ENCODE peak calls at places on chromosomes 13 and 19, in five cellular contexts. One of them, this sample, is unnamed.

GRCh38 chr13:48258002-48258401 is 25.0 kb downstream of the ITM2B start:
- DNase-seq in psoas muscle: no peak
- DNase-seq in substantia nigra: no peak
- DNase-seq in CD4-positive, alpha-beta T cell: no peak
- DNase-seq in cardiac muscle cell: no peak
- DNase-seq in this sample: no peak

GRCh38 chr13:57632276-57633140 is 964 bp downstream of the PCDH17 start:
- DNase-seq in psoas muscle: peak
- DNase-seq in substantia nigra: peak
- DNase-seq in CD4-positive, alpha-beta T cell: no peak
- DNase-seq in cardiac muscle cell: peak
- DNase-seq in this sample: peak

GRCh38 chr19:41957838-41958366 is 1.2 kb downstream of the RABAC1 start:
- DNase-seq in psoas muscle: peak
- DNase-seq in substantia nigra: peak
- DNase-seq in CD4-positive, alpha-beta T cell: no peak
- DNase-seq in cardiac muscle cell: peak
- DNase-seq in this sample: no peak

GRCh38 chr13:97653741-97654140 is 219.8 kb downstream of the RAP2A start:
- DNase-seq in psoas muscle: no peak
- DNase-seq in substantia nigra: no peak
- DNase-seq in CD4-positive, alpha-beta T cell: no peak
- DNase-seq in cardiac muscle cell: no peak
- DNase-seq in this sample: no peak

GRCh38 chr13:51502206-51502651 is 49.4 kb upstream of the INTS6 start:
- DNase-seq in psoas muscle: no peak
- DNase-seq in substantia nigra: no peak
- DNase-seq in CD4-positive, alpha-beta T cell: no peak
- DNase-seq in cardiac muscle cell: no peak
- DNase-seq in this sample: no peak

GRCh38 chr13:50805805-50806204 is 37.7 kb downstream of the DLEU7 start:
- DNase-seq in psoas muscle: no peak
- DNase-seq in substantia nigra: no peak
- DNase-seq in CD4-positive, alpha-beta T cell: no peak
- DNase-seq in cardiac muscle cell: no peak
- DNase-seq in this sample: no peak

GRCh38 chr19:533485-534058 is 2.0 kb downstream of the CDC34 start:
- DNase-seq in psoas muscle: no peak
- DNase-seq in substantia nigra: no peak
- DNase-seq in CD4-positive, alpha-beta T cell: no peak
- DNase-seq in cardiac muscle cell: no peak
- DNase-seq in this sample: no peak

GRCh38 chr19:18815673-18816072 is 16.1 kb upstream of the UPF1 start:
- DNase-seq in psoas muscle: no peak
- DNase-seq in substantia nigra: no peak
- DNase-seq in CD4-positive, alpha-beta T cell: no peak
- DNase-seq in cardiac muscle cell: no peak
- DNase-seq in this sample: no peak

GRCh38 chr19:18364826-18365528 is 21.0 kb upstream of the GDF15 start:
- DNase-seq in psoas muscle: no peak
- DNase-seq in substantia nigra: peak
- DNase-seq in CD4-positive, alpha-beta T cell: no peak
- DNase-seq in cardiac muscle cell: peak
- DNase-seq in this sample: no peak

GRCh38 chr19:46287585-46287984 is 9.3 kb upstream of the HIF3A start:
- DNase-seq in psoas muscle: no peak
- DNase-seq in substantia nigra: no peak
- DNase-seq in CD4-positive, alpha-beta T cell: no peak
- DNase-seq in cardiac muscle cell: no peak
- DNase-seq in this sample: no peak

GRCh38 chr13:32846020-32846451 is 170.2 kb upstream of the KL start:
- DNase-seq in psoas muscle: no peak
- DNase-seq in substantia nigra: no peak
- DNase-seq in CD4-positive, alpha-beta T cell: no peak
- DNase-seq in cardiac muscle cell: no peak
- DNase-seq in this sample: no peak

GRCh38 chr13:47545630-47546029 is 455.4 kb downstream of the SUCLA2 start:
- DNase-seq in psoas muscle: no peak
- DNase-seq in substantia nigra: no peak
- DNase-seq in CD4-positive, alpha-beta T cell: no peak
- DNase-seq in cardiac muscle cell: no peak
- DNase-seq in this sample: no peak

GRCh38 chr19:29273000-29273691 is 60.2 kb upstream of the UQCRFS1 start:
- DNase-seq in psoas muscle: no peak
- DNase-seq in substantia nigra: no peak
- DNase-seq in CD4-positive, alpha-beta T cell: no peak
- DNase-seq in cardiac muscle cell: no peak
- DNase-seq in this sample: no peak

GRCh38 chr13:34369925-34370324 is 552.0 kb downstream of the RFC3 start:
- DNase-seq in psoas muscle: no peak
- DNase-seq in substantia nigra: no peak
- DNase-seq in CD4-positive, alpha-beta T cell: no peak
- DNase-seq in cardiac muscle cell: no peak
- DNase-seq in this sample: no peak

GRCh38 chr13:45132384-45133064 is 12.2 kb downstream of the GTF2F2 start:
- DNase-seq in psoas muscle: no peak
- DNase-seq in substantia nigra: no peak
- DNase-seq in CD4-positive, alpha-beta T cell: no peak
- DNase-seq in cardiac muscle cell: no peak
- DNase-seq in this sample: no peak

GRCh38 chr19:13588953-13589833 is 82.9 kb upstream of the CACNA1A start:
- DNase-seq in psoas muscle: peak
- DNase-seq in substantia nigra: peak
- DNase-seq in CD4-positive, alpha-beta T cell: peak
- DNase-seq in cardiac muscle cell: peak
- DNase-seq in this sample: peak

GRCh38 chr13:112714366-112714765 is 24.5 kb downstream of the ATP11A start:
- DNase-seq in psoas muscle: peak
- DNase-seq in substantia nigra: no peak
- DNase-seq in CD4-positive, alpha-beta T cell: no peak
- DNase-seq in cardiac muscle cell: no peak
- DNase-seq in this sample: no peak

GRCh38 chr13:112714772-112715569 is 25.1 kb downstream of the ATP11A start:
- DNase-seq in psoas muscle: peak
- DNase-seq in substantia nigra: no peak
- DNase-seq in CD4-positive, alpha-beta T cell: no peak
- DNase-seq in cardiac muscle cell: no peak
- DNase-seq in this sample: peak

GRCh38 chr13:112716841-112717520 is 27.1 kb downstream of the ATP11A start:
- DNase-seq in psoas muscle: peak
- DNase-seq in substantia nigra: no peak
- DNase-seq in CD4-positive, alpha-beta T cell: no peak
- DNase-seq in cardiac muscle cell: no peak
- DNase-seq in this sample: peak

GRCh38 chr13:112716461-112716820 is 26.6 kb downstream of the ATP11A start:
- DNase-seq in psoas muscle: peak
- DNase-seq in substantia nigra: no peak
- DNase-seq in CD4-positive, alpha-beta T cell: no peak
- DNase-seq in cardiac muscle cell: no peak
- DNase-seq in this sample: peak

GRCh38 chr13:112715715-112716460 is 26.1 kb downstream of the ATP11A start:
- DNase-seq in psoas muscle: peak
- DNase-seq in substantia nigra: no peak
- DNase-seq in CD4-positive, alpha-beta T cell: no peak
- DNase-seq in cardiac muscle cell: no peak
- DNase-seq in this sample: peak
- H3K27ac ChIP-seq in psoas muscle: no peak
- H3K27ac ChIP-seq in substantia nigra: peak
- H3K27ac ChIP-seq in CD4-positive, alpha-beta T cell: no peak
- H3K27ac ChIP-seq in cardiac muscle cell: peak
- H3K27ac ChIP-seq in this sample: peak

DNA sequence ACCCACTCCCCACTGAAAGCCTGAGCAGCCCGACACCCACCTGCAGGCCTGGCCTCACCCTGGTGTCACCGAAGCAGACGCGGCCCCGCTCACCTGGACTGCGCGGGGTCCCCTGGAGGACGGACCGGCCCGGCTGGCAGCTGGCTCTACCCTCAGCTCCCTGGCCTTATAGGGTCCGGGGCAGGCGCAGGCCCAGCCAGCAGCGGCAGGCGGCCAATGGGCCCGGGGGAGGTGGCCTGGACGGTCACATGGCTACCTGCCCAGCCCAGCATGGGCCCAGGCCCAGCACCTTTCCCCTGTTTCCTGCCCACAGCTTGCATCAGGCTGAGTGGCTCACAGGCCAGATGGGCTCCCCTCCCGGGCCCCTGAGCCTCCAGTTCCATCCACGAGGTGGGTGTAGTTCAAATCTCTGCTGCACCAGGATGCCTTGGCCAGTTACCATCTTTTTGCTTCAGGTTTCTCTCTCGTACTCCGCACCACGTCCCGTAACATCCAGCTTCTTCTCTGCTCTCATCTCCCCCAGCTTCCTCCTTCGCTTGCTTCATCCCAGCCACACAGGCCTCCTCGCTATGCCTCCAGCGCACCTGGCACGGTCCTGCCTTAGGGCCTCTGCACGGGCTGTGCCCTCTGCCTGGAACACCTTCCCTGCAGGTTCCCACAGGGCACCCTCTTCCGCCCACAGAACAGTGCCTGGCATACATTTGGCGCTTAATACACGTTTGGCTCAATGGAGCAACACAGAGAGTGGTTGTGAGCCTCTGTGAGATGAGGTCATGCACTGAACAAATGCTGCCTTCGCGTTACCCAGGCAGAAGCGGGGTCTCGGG is at the start of gene PLIN4:
- DNase-seq in psoas muscle: peak
- DNase-seq in substantia nigra: peak
- DNase-seq in CD4-positive, alpha-beta T cell: no peak
- DNase-seq in cardiac muscle cell: no peak
- DNase-seq in this sample: peak
- H3K27ac ChIP-seq in psoas muscle: peak
- H3K27ac ChIP-seq in substantia nigra: no peak
- H3K27ac ChIP-seq in CD4-positive, alpha-beta T cell: no peak
- H3K27ac ChIP-seq in cardiac muscle cell: no peak
- H3K27ac ChIP-seq in this sample: no peak

GRCh38 chr19:57359300-57359699 is 4.1 kb upstream of the TRAPPC2B start:
- DNase-seq in psoas muscle: no peak
- DNase-seq in substantia nigra: no peak
- DNase-seq in CD4-positive, alpha-beta T cell: no peak
- DNase-seq in cardiac muscle cell: no peak
- DNase-seq in this sample: no peak

GRCh38 chr19:57362997-57363705 is at the start of the genes TRAPPC2B and ZNF547:
- DNase-seq in psoas muscle: peak
- DNase-seq in substantia nigra: peak
- DNase-seq in CD4-positive, alpha-beta T cell: peak
- DNase-seq in cardiac muscle cell: peak
- DNase-seq in this sample: peak

GRCh38 chr19:57362419-57362818 is 932 bp upstream of the TRAPPC2B start:
- DNase-seq in psoas muscle: no peak
- DNase-seq in substantia nigra: no peak
- DNase-seq in CD4-positive, alpha-beta T cell: no peak
- DNase-seq in cardiac muscle cell: no peak
- DNase-seq in this sample: no peak

GRCh38 chr19:57363734-57364181 is 407 bp downstream of the TRAPPC2B start:
- DNase-seq in psoas muscle: peak
- DNase-seq in substantia nigra: no peak
- DNase-seq in CD4-positive, alpha-beta T cell: no peak
- DNase-seq in cardiac muscle cell: peak
- DNase-seq in this sample: no peak
- H3K27ac ChIP-seq in psoas muscle: peak
- H3K27ac ChIP-seq in substantia nigra: peak
- H3K27ac ChIP-seq in CD4-positive, alpha-beta T cell: peak
- H3K27ac ChIP-seq in cardiac muscle cell: peak
- H3K27ac ChIP-seq in this sample: peak

GRCh38 chr13:27043013-27043412 is 128.6 kb downstream of the USP12 start:
- DNase-seq in psoas muscle: no peak
- DNase-seq in substantia nigra: peak
- DNase-seq in CD4-positive, alpha-beta T cell: no peak
- DNase-seq in cardiac muscle cell: no peak
- DNase-seq in this sample: no peak
- H3K27ac ChIP-seq in psoas muscle: no peak
- H3K27ac ChIP-seq in substantia nigra: peak
- H3K27ac ChIP-seq in CD4-positive, alpha-beta T cell: no peak
- H3K27ac ChIP-seq in cardiac muscle cell: no peak
- H3K27ac ChIP-seq in this sample: peak

DNA sequence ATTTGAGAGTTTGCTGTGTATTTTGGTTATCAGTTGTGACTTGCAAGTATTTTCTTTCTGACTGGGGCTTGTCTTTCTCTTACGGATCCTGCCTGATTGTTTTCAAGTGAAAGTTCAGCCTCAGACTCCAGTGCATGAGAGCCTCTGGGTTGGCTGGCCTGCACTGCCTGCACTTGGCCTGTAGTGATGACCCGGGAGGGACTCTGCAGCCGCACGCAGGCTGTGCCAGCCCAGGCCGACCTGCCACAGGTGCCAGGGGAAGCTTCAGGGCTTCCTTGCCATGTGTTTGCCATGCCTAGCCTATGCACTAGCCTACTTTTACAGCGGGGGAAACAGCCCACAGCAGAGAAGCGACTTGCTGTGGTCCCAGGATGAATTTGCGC is 77.0 kb downstream of the KDM4B start:
- DNase-seq in psoas muscle: no peak
- DNase-seq in substantia nigra: no peak
- DNase-seq in CD4-positive, alpha-beta T cell: no peak
- DNase-seq in cardiac muscle cell: no peak
- DNase-seq in this sample: no peak
- H3K27ac ChIP-seq in psoas muscle: peak
- H3K27ac ChIP-seq in substantia nigra: no peak
- H3K27ac ChIP-seq in CD4-positive, alpha-beta T cell: no peak
- H3K27ac ChIP-seq in cardiac muscle cell: no peak
- H3K27ac ChIP-seq in this sample: no peak

GRCh38 chr13:31016342-31017325 is 84.2 kb downstream of the TEX26 start:
- DNase-seq in psoas muscle: no peak
- DNase-seq in substantia nigra: no peak
- DNase-seq in CD4-positive, alpha-beta T cell: no peak
- DNase-seq in cardiac muscle cell: no peak
- DNase-seq in this sample: no peak
- H3K27ac ChIP-seq in psoas muscle: no peak
- H3K27ac ChIP-seq in substantia nigra: no peak
- H3K27ac ChIP-seq in CD4-positive, alpha-beta T cell: no peak
- H3K27ac ChIP-seq in cardiac muscle cell: no peak
- H3K27ac ChIP-seq in this sample: no peak

DNA sequence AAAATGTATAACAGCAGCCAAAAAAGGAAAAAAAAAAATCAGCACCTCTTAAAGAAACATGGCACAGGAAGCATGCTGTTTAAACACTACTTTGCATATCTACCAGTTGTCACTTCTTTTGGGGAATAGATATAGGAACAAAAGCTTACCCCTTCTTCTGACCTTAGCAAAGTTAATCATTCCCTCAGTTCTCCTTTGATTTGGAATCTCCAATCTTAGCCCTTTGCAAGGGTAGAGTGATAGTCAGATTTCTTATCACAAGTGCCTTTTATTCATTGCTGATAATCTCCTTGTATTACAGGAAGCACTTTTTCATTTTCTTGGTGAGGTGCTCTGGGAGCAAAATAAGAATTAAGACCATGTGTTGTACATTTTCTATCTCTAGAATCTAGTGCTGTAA is 1327.6 kb downstream of the OLFM4 start:
- DNase-seq in psoas muscle: no peak
- DNase-seq in substantia nigra: no peak
- DNase-seq in CD4-positive, alpha-beta T cell: no peak
- DNase-seq in cardiac muscle cell: no peak
- DNase-seq in this sample: no peak
- H3K27ac ChIP-seq in psoas muscle: no peak
- H3K27ac ChIP-seq in substantia nigra: no peak
- H3K27ac ChIP-seq in CD4-positive, alpha-beta T cell: no peak
- H3K27ac ChIP-seq in cardiac muscle cell: peak
- H3K27ac ChIP-seq in this sample: no peak

GRCh38 chr13:100662470-100663211 is 12.0 kb downstream of the TMTC4 start:
- DNase-seq in psoas muscle: no peak
- DNase-seq in substantia nigra: no peak
- DNase-seq in CD4-positive, alpha-beta T cell: no peak
- DNase-seq in cardiac muscle cell: no peak
- DNase-seq in this sample: no peak
- H3K27ac ChIP-seq in psoas muscle: no peak
- H3K27ac ChIP-seq in substantia nigra: peak
- H3K27ac ChIP-seq in CD4-positive, alpha-beta T cell: no peak
- H3K27ac ChIP-seq in cardiac muscle cell: peak
- H3K27ac ChIP-seq in this sample: no peak

This sample was measured in left lung.